ENCODE peak calls at places on chromosomes 4 and X, in eight cellular contexts. P is GM23248, M is MM.1S, H is GM23338, C is SK-N-SH, X is HCT116, R is OCI-LY7, J is neural progenitor cell. B is an unnamed sample.

GRCh38 chr4:42371306-42372063 is 25.8 kb upstream of the SHISA3 start:
- DNase-seq in R (peak; percentile 63), M (peak; percentile 59), H (peak; percentile 57), J (peak; percentile 29), X (peak; percentile 33), C (peak; percentile 77), P (peak; percentile 61), B (peak; percentile 77)

GRCh38 chr4:28490669-28491068 is 1630.0 kb downstream of the STIM2 start:
- DNase-seq in C (no peak), M (no peak), R (no peak), P (peak; percentile 24), J (no peak), X (no peak), H (peak; percentile 17), B (peak; percentile 35)

GRCh38 chrX:9131066-9131465 is 97.1 kb upstream of the FAM9B start:
- DNase-seq in R (no peak), M (no peak), X (no peak), H (no peak), J (no peak), C (no peak), P (peak; percentile 59), B (peak; percentile 53)

GRCh38 chrX:54494970-54495813 is 842 bp downstream of the FGD1 start:
- DNase-seq in M (no peak), X (no peak), C (peak; percentile 73), R (no peak), P (peak; percentile 61), H (peak; percentile 24), J (peak; percentile 47), B (peak; percentile 28)

GRCh38 chr4:1290165-1290977 is 680 bp downstream of the MAEA start:
- DNase-seq in H (no peak), R (peak; percentile 54), X (no peak), J (no peak), C (no peak), P (peak; percentile 68), M (peak; percentile 45), B (peak; percentile 30)

GRCh38 chrX:107000013-107000515 is at the start of gene MORC4:
- DNase-seq in J (peak; percentile 80), C (peak; percentile 79), P (peak; percentile 63), M (peak; percentile 80), H (peak; percentile 76), X (peak; percentile 67), R (peak; percentile 80), B (peak; percentile 82)

GRCh38 chr4:172982151-172982590 is 186.4 kb upstream of the GALNT7 start:
- DNase-seq in P (peak; percentile 65), H (no peak), M (peak; percentile 83), X (peak; percentile 69), C (no peak), R (no peak), J (no peak), B (peak; percentile 92)

GRCh38 chr4:42594880-42595279 is 62.0 kb downstream of the ATP8A1 start:
- DNase-seq in P (no peak), C (no peak), H (no peak), J (no peak), X (no peak), R (no peak), M (no peak), B (no peak)

GRCh38 chr4:11548529-11549176 is 120.0 kb upstream of the HS3ST1 start:
- DNase-seq in P (no peak), X (peak; percentile 95), J (no peak), M (peak; percentile 69), H (no peak), R (no peak), C (no peak), B (peak; percentile 64)

GRCh38 chr4:24544208-24544607 is 40.1 kb downstream of the DHX15 start:
- DNase-seq in M (peak; percentile 59), R (no peak), C (no peak), H (no peak), J (no peak), P (no peak), X (no peak), B (no peak)

GRCh38 chr4:37455301-37456062 is 210.9 kb downstream of the NWD2 start:
- DNase-seq in J (no peak), R (no peak), M (no peak), X (no peak), H (no peak), C (no peak), P (no peak), B (no peak)

GRCh38 chr4:8897768-8898167 is 26.1 kb upstream of the HMX1 start:
- DNase-seq in M (no peak), C (no peak), P (peak; percentile 28), X (no peak), R (no peak), J (no peak), H (no peak), B (no peak)

GRCh38 chr4:1294891-1295290 is 5.2 kb downstream of the MAEA start:
- DNase-seq in R (no peak), C (no peak), M (no peak), J (no peak), X (no peak), H (no peak), P (no peak), B (no peak)

GRCh38 chrX:145393702-145394235 is 146.5 kb downstream of the SPANXN1 start:
- DNase-seq in J (peak; percentile 15), C (peak; percentile 6), H (peak; percentile 11), X (no peak), R (peak; percentile 11), M (peak; percentile 43), P (no peak), B (peak; percentile 11)

GRCh38 chr4:67714248-67714583 is 13.3 kb upstream of the UBA6 start:
- DNase-seq in X (no peak), H (no peak), C (no peak), R (no peak), M (no peak), P (no peak), J (no peak), B (no peak)

DNA sequence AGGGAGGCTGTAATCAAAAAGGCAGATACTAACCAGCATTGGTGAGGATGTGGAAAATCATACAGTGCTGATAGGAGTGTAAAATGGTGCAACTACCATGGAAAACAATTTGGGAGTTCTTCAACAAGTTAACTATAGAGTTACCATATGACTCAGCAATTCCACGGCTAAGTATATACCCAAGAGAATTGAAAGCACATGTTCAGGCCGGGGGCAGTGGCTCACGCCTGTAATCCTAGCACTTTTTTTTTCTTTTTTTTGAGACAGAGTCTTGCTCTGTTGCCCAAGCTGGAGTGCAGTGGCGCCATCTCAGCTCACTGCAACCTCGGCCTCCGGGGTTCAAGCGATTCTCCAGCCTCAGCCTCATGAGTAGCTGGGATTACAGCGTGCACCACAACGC is 15.0 kb upstream of the CD99L2 start:
- DNase-seq in P (peak; percentile 53), C (no peak), J (no peak), R (no peak), H (no peak), X (no peak), M (no peak), B (no peak)
- H2AFZ ChIP-seq in P (no peak overlapping the region), C (no peak overlapping the region), J (no peak overlapping the region), R (no peak overlapping the region), H (no peak overlapping the region), X (no peak overlapping the region), M (no peak overlapping the region), B (no peak overlapping the region)

GRCh38 chrX:150777328-150777992 is 84.3 kb downstream of the MTMR1 start:
- DNase-seq in H (no peak), R (no peak), X (no peak), J (no peak), M (no peak), P (no peak), C (no peak), B (no peak)
- H3K4me3 ChIP-seq in H (no peak overlapping the region), R (no peak overlapping the region), X (no peak overlapping the region), J (no peak overlapping the region), M (no peak overlapping the region), P (no peak overlapping the region), C (no peak overlapping the region), B (no peak overlapping the region)

GRCh38 chrX:49133759-49134158 is 10.2 kb upstream of the GPKOW start:
- DNase-seq in M (no peak), H (no peak), J (no peak), X (no peak), P (no peak), C (no peak), R (no peak), B (no peak)

GRCh38 chrX:49139713-49140112 is 16.2 kb upstream of the GPKOW start:
- DNase-seq in M (no peak), H (no peak), X (no peak), P (no peak), R (no peak), C (no peak), J (no peak), B (no peak)

DNA sequence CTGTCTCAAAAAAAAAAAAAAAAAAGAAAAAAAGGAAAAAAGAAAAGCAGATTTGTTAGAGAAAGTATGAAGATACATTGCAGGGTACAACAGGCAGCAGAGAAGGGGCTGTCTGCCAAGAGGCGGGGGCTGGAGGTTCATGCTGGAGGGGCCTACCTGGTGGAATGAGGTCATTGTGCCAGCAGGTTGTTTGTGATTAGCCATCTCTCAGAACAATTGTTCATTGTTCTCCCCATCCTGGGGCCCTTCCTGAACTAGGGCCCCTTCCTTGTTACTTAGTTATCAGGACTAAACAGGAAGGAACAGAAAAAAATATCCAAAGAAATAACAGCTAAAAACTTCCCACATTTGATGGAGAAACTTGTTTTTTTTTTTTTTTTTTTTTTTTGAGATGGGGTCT is 14.0 kb upstream of the GPKOW start:
- DNase-seq in P (no peak), X (no peak), R (no peak), J (no peak), H (no peak), M (no peak), C (no peak), B (no peak)
- TF ChIP-seq EZH2phosphoT487 in P (no peak), X (no peak), R (no peak), J (no peak), H (no peak), M (no peak), C (no peak), B (no peak)

GRCh38 chr4:7647932-7648812 is 213.4 kb upstream of the PSAPL1 start:
- DNase-seq in X (no peak), P (peak; percentile 58), C (no peak), R (no peak), H (no peak), J (no peak), M (no peak), B (peak; percentile 52)

GRCh38 chr4:7649741-7650531 is 215.2 kb upstream of the PSAPL1 start:
- DNase-seq in M (no peak), H (no peak), C (no peak), P (peak; percentile 84), R (peak; percentile 67), J (no peak), X (peak; percentile 7), B (peak; percentile 84)

GRCh38 chr4:7649411-7649740 is 214.6 kb upstream of the PSAPL1 start:
- DNase-seq in J (no peak), C (no peak), M (no peak), H (no peak), R (peak; percentile 2), X (no peak), P (no peak), B (no peak)

GRCh38 chr4:7647211-7647931 is 212.6 kb upstream of the PSAPL1 start:
- DNase-seq in P (no peak), H (no peak), X (no peak), J (no peak), C (no peak), M (no peak), R (no peak), B (no peak)

DNA sequence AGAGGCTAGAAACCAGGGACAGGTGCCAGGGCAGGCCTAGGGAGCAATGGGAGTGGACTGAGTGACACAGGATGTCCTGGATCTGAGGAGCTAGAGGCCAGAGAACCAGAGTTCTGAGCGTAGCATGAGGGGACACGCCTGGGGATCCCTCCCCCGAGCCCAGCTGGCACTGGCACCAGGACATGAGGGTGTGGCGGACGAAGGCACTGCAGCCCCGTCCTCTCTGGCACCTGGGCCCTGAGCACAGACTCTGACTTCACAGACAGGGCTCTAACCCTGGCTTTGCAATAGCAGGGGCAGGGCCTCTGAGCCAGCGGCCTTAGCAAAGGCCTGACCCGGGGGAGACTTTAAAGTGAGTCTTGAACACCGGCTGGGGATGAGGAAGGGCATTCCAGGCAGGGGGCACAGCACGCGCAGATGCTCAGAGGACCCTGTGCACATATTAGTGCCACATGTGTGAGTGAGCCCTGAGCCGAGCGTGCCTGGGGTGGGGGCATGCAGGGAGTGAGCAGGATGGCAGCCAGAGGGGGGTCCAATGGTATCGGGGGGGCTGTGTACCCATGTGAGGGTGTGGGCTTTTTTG is 214.2 kb upstream of the PSAPL1 start:
- DNase-seq in X (no peak), C (no peak), J (no peak), P (no peak), R (no peak), M (no peak), H (no peak), B (no peak)
- H2AFZ ChIP-seq in X (no peak overlapping the region), C (no peak overlapping the region), J (no peak overlapping the region), P (no peak overlapping the region), R (no peak overlapping the region), M (no peak overlapping the region), H (no peak overlapping the region), B (no peak overlapping the region)

B was measured in PC-3.